ENCODE peak calls at places on chromosomes 4 and X, in ten cellular contexts. A is mesendoderm; I is BJ; M is tibial artery; B is fibroblast of the aortic adventitia; G is psoas muscle; P is hepatocyte; X is upper lobe of right lung; C is endodermal cell; L is CD4-positive, CD25-positive, alpha-beta regulatory T cell. O is an unnamed sample.

GRCh38 chr4:183375156-183375555 is 52.9 kb upstream of the CLDN24 start:
- DNase-seq in A (no peak), I (no peak), M (no peak), B (no peak), G (no peak), P (no peak), X (no peak), C (no peak), L (no peak), O (no peak)

GRCh38 chr4:52869196-52869595 is 7.1 kb downstream of the RASL11B start:
- DNase-seq in A (no peak), I (no peak), M (peak; percentile 91), B (peak; percentile 56), G (peak; percentile 84), P (peak; percentile 68), X (peak; percentile 68), C (no peak), L (no peak), O (no peak)

GRCh38 chr4:142474398-142475087 is 371.6 kb downstream of the INPP4B start:
- DNase-seq in A (no peak), I (no peak), M (no peak), B (no peak), G (no peak), P (no peak), X (no peak), C (no peak), L (peak; percentile 17), O (no peak)

GRCh38 chrX:68375803-68376202 is 57.5 kb downstream of the OPHN1 start:
- DNase-seq in A (no peak), I (no peak), M (no peak), B (no peak), G (no peak), P (no peak), X (no peak), C (no peak), L (no peak), O (no peak)

GRCh38 chr4:127708985-127709384 is 21.2 kb upstream of the SLC25A31 start:
- DNase-seq in A (peak; percentile 38), I (peak; percentile 11), M (no peak), B (peak; percentile 76), G (no peak), P (peak; percentile 53), X (no peak), C (no peak), L (no peak), O (no peak)

GRCh38 chrX:128807367-128807766 is 715.9 kb downstream of the SMARCA1 start:
- DNase-seq in A (peak; percentile 16), I (no peak), M (no peak), B (no peak), G (no peak), P (peak; percentile 10), X (no peak), C (no peak), L (peak; percentile 10), O (no peak)

GRCh38 chrX:43474321-43474720 is 181.8 kb upstream of the MAOA start:
- DNase-seq in A (peak; percentile 57), I (no peak), M (no peak), B (no peak), G (no peak), P (no peak), X (no peak), C (peak; percentile 71), L (no peak), O (no peak)

GRCh38 chrX:122441451-122441850 is 742.6 kb upstream of the GRIA3 start:
- DNase-seq in A (no peak), I (no peak), M (no peak), B (no peak), G (no peak), P (no peak), X (no peak), C (no peak), L (no peak), O (no peak)

GRCh38 chr4:84800256-84800655 is 166.2 kb downstream of the WDFY3 start:
- DNase-seq in A (no peak), I (no peak), M (no peak), B (no peak), G (no peak), P (no peak), X (no peak), C (no peak), L (no peak), O (no peak)

GRCh38 chrX:9207142-9207541 is 173.2 kb upstream of the FAM9B start:
- DNase-seq in A (peak; percentile 5), I (no peak), M (no peak), B (peak; percentile 9), G (no peak), P (no peak), X (no peak), C (no peak), L (no peak), O (no peak)

GRCh38 chr4:85486425-85487101 is 11.6 kb downstream of the ARHGAP24 start:
- DNase-seq in A (peak; percentile 18), I (no peak), M (no peak), B (peak; percentile 47), G (no peak), P (peak; percentile 26), X (no peak), C (no peak), L (no peak), O (no peak)

GRCh38 chrX:50920132-50920531 is 9.6 kb downstream of the BMP15 start:
- DNase-seq in A (peak; percentile 14), I (no peak), M (no peak), B (peak; percentile 3), G (no peak), P (peak; percentile 8), X (no peak), C (no peak), L (no peak), O (no peak)

DNA sequence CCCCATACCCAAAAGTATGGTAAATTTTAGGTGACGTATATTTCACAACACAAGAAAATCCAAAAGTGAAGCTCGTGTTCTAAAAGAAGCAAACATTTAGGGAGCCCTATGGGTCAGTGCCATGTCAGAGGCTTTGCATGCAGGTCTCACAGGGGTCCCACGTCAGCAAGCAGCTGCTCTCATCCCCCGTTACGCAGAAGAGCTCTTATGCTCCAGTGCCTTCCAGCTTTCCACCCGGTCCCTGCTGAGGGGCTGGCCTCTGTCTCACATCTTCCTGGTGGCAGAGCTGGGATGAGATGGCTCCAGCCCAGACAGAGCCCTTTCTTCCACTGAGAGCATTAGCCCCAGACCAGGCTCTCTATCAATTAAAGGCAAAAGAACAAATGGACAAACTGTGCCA is 82.0 kb downstream of the IRF2 start:
- DNase-seq in A (no peak), I (no peak), M (no peak), B (no peak), G (no peak), P (no peak), X (no peak), C (no peak), L (no peak), O (no peak)
- H3K4me3 ChIP-seq in A (no peak overlapping the region), I (no peak overlapping the region), M (no peak overlapping the region), B (no peak overlapping the region), G (no peak overlapping the region), P (no peak overlapping the region), X (peak overlapping the region; percentile 26), C (no peak overlapping the region), L (no peak overlapping the region), O (no peak overlapping the region)

GRCh38 chr4:2908686-2909085 is 54.5 kb downstream of the NOP14 start:
- DNase-seq in A (no peak), I (no peak), M (no peak), B (no peak), G (no peak), P (no peak), X (no peak), C (no peak), L (no peak), O (no peak)

GRCh38 chr4:2907706-2908293 is 55.4 kb downstream of the NOP14 start:
- DNase-seq in A (no peak), I (no peak), M (no peak), B (no peak), G (no peak), P (peak; percentile 34), X (no peak), C (no peak), L (no peak), O (no peak)

GRCh38 chr4:2907226-2907625 is 56.0 kb downstream of the NOP14 start:
- DNase-seq in A (no peak), I (no peak), M (no peak), B (no peak), G (no peak), P (no peak), X (no peak), C (no peak), L (no peak), O (no peak)

GRCh38 chr4:2906218-2906617 is 57.0 kb downstream of the NOP14 start:
- DNase-seq in A (no peak), I (no peak), M (no peak), B (no peak), G (no peak), P (no peak), X (no peak), C (no peak), L (no peak), O (peak; percentile 19)

GRCh38 chr4:2905544-2905943 is 57.7 kb downstream of the NOP14 start:
- DNase-seq in A (no peak), I (no peak), M (peak; percentile 50), B (no peak), G (no peak), P (no peak), X (no peak), C (no peak), L (no peak), O (no peak)
- H3K4me3 ChIP-seq in A (no peak overlapping the region), I (no peak overlapping the region), M (no peak overlapping the region), B (no peak overlapping the region), G (no peak overlapping the region), P (no peak overlapping the region), X (no peak overlapping the region), C (no peak overlapping the region), L (no peak overlapping the region), O (no peak overlapping the region)

GRCh38 chrX:148380614-148381561 is 119.5 kb upstream of the AFF2 start:
- DNase-seq in A (peak; percentile 35), I (no peak), M (no peak), B (no peak), G (no peak), P (peak; percentile 19), X (no peak), C (no peak), L (peak; percentile 30), O (peak; percentile 63)
- H3K4me3 ChIP-seq in A (no peak overlapping the region), I (no peak overlapping the region), M (no peak overlapping the region), B (no peak overlapping the region), G (no peak overlapping the region), P (no peak overlapping the region), X (no peak overlapping the region), C (no peak overlapping the region), L (peak overlapping the region; percentile 87), O (peak overlapping the region; percentile 5)

DNA sequence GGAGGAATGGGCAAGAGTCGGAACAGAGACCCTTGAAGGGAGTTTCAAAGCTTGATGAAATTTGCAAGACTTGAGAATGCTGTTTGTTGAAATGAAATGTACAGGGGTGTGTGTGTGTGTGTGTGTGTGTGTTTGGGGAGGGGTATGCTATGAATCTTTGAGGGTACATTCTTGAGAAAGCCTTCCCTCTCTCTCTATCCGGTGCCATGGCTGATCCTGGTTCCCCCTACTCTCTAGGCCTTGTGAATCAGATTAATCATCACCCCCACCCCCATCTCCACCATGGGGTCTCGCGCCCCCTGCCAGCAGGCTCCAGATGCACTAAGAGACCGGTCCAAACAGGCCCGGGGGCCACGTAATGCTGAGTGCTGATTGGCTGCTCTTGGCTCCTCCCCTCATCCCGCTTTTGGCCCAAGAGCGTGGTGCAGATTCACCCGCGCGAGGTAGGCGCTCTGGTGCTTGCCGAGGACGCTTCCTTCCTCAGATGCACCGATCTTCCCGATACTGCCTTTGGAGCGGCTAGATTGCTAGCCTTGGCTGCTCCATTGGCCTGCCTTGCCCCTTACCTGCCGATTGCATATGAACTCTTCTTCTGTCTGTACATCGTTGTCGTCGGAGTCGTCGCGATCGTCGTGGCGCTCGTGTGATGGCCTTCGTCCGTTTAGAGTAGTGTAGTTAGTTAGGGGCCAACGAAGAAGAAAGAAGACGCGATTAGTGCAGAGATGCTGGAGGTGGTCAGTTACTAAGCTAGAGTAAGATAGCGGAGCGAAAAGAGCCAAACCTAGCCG is at the start of gene HTR2C:
- DNase-seq in A (peak; percentile 39), I (no peak), M (no peak), B (no peak), G (no peak), P (no peak), X (no peak), C (peak; percentile 84), L (no peak), O (no peak)
- H3K4me3 ChIP-seq in A (peak within 1 kb of the TSS; percentile 3), I (no peak within 1 kb of the TSS), M (no peak within 1 kb of the TSS), B (no peak within 1 kb of the TSS), G (no peak within 1 kb of the TSS), P (peak within 1 kb of the TSS; percentile 60), X (no peak within 1 kb of the TSS), C (peak within 1 kb of the TSS; percentile 71), L (no peak within 1 kb of the TSS), O (no peak within 1 kb of the TSS)

O was measured in Jurkat, Clone E6-1.